ENCODE peak calls at places on chromosomes 11 and 22, in seven cellular contexts. N is NAMALWA, S is ovary, L is pons, O is BJ, Y is germinal center, U is cerebellar nuclear complex. B is an unnamed sample.

GRCh38 chr11:130118636-130119387 is 40.8 kb upstream of the ST14 start:
- DNase-seq in S (no peak), O (no peak), L (no peak), U (no peak), N (peak; percentile 40), Y (peak; percentile 41), B (no peak)

GRCh38 chr11:112279901-112280267 is 19.2 kb upstream of the PLET1 start:
- DNase-seq in U (no peak), N (peak; percentile 71), L (peak; percentile 43), O (no peak), Y (peak; percentile 76), S (peak; percentile 71), B (peak; percentile 65)

GRCh38 chr11:657691-658126 is 20.6 kb downstream of the DRD4 start:
- DNase-seq in S (no peak), Y (no peak), O (no peak), L (no peak), U (no peak), N (no peak), B (no peak)

GRCh38 chr11:35419713-35420333 is 465 bp upstream of the SLC1A2 start:
- DNase-seq in N (no peak), O (no peak), U (no peak), Y (no peak), L (no peak), S (no peak), B (peak; percentile 31)

GRCh38 chr11:8224161-8224591 is 39.5 kb downstream of the LMO1 start:
- DNase-seq in N (no peak), O (no peak), S (no peak), U (no peak), Y (no peak), L (no peak), B (no peak)

GRCh38 chr22:47190957-47191323 is 428.5 kb downstream of the TBC1D22A start:
- DNase-seq in S (peak; percentile 26), O (no peak), L (no peak), Y (no peak), N (no peak), U (no peak), B (no peak)

GRCh38 chr11:61555051-61555969 is 25.6 kb downstream of the SYT7 start:
- DNase-seq in O (no peak), L (no peak), N (no peak), U (no peak), S (no peak), Y (no peak), B (peak; percentile 64)

GRCh38 chr22:34414467-34415440 is 494.5 kb upstream of the LARGE1 start:
- DNase-seq in S (no peak), Y (no peak), U (no peak), L (peak; percentile 52), O (no peak), N (peak; percentile 85), B (peak; percentile 5)

GRCh38 chr11:22273781-22274180 is 64.4 kb upstream of the SLC17A6 start:
- DNase-seq in U (no peak), Y (no peak), O (no peak), L (no peak), S (no peak), N (no peak), B (no peak)

GRCh38 chr11:131099746-131100145 is 183.5 kb upstream of the SNX19 start:
- DNase-seq in L (peak; percentile 77), N (no peak), Y (no peak), U (no peak), O (no peak), S (no peak), B (no peak)

GRCh38 chr22:49197500-49197899 is 630.2 kb downstream of the BRD1 start:
- DNase-seq in L (peak; percentile 6), U (no peak), O (no peak), N (no peak), Y (no peak), S (peak; percentile 19), B (peak; percentile 58)

GRCh38 chr22:36461665-36462474 is 19.6 kb downstream of the TXN2 start:
- DNase-seq in S (no peak), L (no peak), Y (no peak), N (no peak), O (no peak), U (no peak), B (no peak)

GRCh38 chr22:18056161-18056666 is 21.6 kb upstream of the PEX26 start:
- DNase-seq in Y (peak; percentile 64), U (no peak), L (peak; percentile 94), S (no peak), N (peak; percentile 39), O (peak; percentile 82), B (peak; percentile 66)

GRCh38 chr11:23976776-23977380 is 520.0 kb upstream of the LUZP2 start:
- DNase-seq in N (no peak), Y (no peak), U (no peak), S (no peak), L (no peak), O (no peak), B (no peak)

GRCh38 chr11:114880458-114880857 is 202.1 kb downstream of the NXPE2 start:
- DNase-seq in U (no peak), N (no peak), Y (no peak), L (no peak), S (no peak), O (no peak), B (no peak)

GRCh38 chr11:74877132-74877531 is 71.8 kb downstream of the XRRA1 start:
- DNase-seq in U (no peak), S (no peak), Y (no peak), N (peak; percentile 58), O (no peak), L (no peak), B (no peak)

GRCh38 chr11:61632096-61632495 is 48.1 kb upstream of the DAGLA start:
- DNase-seq in S (no peak), U (no peak), O (no peak), Y (no peak), N (no peak), L (no peak), B (no peak)

GRCh38 chr22:38086001-38086845 is 2.2 kb upstream of the SLC16A8 start:
- DNase-seq in S (no peak), Y (no peak), L (no peak), N (no peak), U (no peak), O (no peak), B (no peak)

GRCh38 chr22:26474687-26475086 is 8.9 kb downstream of the HPS4 start:
- DNase-seq in O (no peak), U (no peak), Y (no peak), S (no peak), L (no peak), N (no peak), B (no peak)

GRCh38 chr22:20990184-20991180 is 8.4 kb downstream of the LZTR1 start:
- DNase-seq in O (no peak), Y (no peak), S (peak; percentile 57), L (no peak), U (no peak), N (no peak), B (no peak)

GRCh38 chr22:49678137-49678841 is 149.4 kb downstream of the BRD1 start:
- DNase-seq in O (no peak), Y (no peak), S (no peak), N (no peak), L (no peak), U (no peak), B (no peak)

GRCh38 chr11:30478923-30479322 is 107.2 kb downstream of the MPPED2 start:
- DNase-seq in S (no peak), O (no peak), L (no peak), Y (no peak), N (no peak), U (no peak), B (no peak)

GRCh38 chr11:80197155-80197554 is 756.3 kb upstream of the TENM4 start:
- DNase-seq in S (no peak), O (no peak), N (no peak), L (no peak), Y (no peak), U (no peak), B (no peak)

GRCh38 chr11:130488187-130489026 is 40.0 kb downstream of the ADAMTS15 start:
- DNase-seq in U (no peak), L (no peak), Y (no peak), O (no peak), N (no peak), S (no peak), B (no peak)

GRCh38 chr11:97548280-97548679 is 1158.5 kb downstream of the JRKL start:
- DNase-seq in L (no peak), U (no peak), S (no peak), Y (no peak), N (no peak), O (no peak), B (no peak)

GRCh38 chr11:59178401-59178800 is 6.5 kb downstream of the DTX4 start:
- DNase-seq in Y (no peak), N (no peak), L (no peak), O (no peak), S (no peak), U (no peak), B (no peak)

GRCh38 chr11:31141804-31142203 is 227.7 kb downstream of the DCDC1 start:
- DNase-seq in O (no peak), S (no peak), U (no peak), L (peak; percentile 90), Y (no peak), N (no peak), B (no peak)

B was measured in G401.